ENCODE peak calls at places on chromosome 3, in ten cellular contexts. M is keratinocyte; A is Peyer's patch; K is upper lobe of left lung; P is tibial nerve; Y is neural progenitor cell; O is CD4-positive, alpha-beta T cell; Z is thoracic aorta; C is psoas muscle; S is heart right ventricle. D is an unnamed sample.
A peak's percentile ranks its signal among the peaks of the same experiment; 100 is the strongest.

GRCh38 chr3:62585861-62586260 is 212.5 kb upstream of the FEZF2 start:
- DNase-seq in K (no peak), Z (no peak), A (no peak), M (no peak), S (no peak), P (no peak), O (no peak), Y (no peak), C (no peak), D (no peak)

GRCh38 chr3:158683216-158683975 is 10.9 kb upstream of the LXN start:
- DNase-seq in C (no peak), O (no peak), M (no peak), K (no peak), Y (no peak), A (no peak), Z (no peak), P (no peak), S (no peak), D (no peak)

GRCh38 chr3:132661120-132661519 is 991 bp downstream of the UBA5 start:
- DNase-seq in C (no peak), A (no peak), O (no peak), Z (no peak), S (no peak), K (no peak), Y (no peak), P (no peak), M (no peak), D (no peak)

GRCh38 chr3:60698117-60698516 is 553.1 kb downstream of the FHIT start:
- DNase-seq in Y (no peak), M (no peak), S (no peak), Z (no peak), O (no peak), K (no peak), P (no peak), A (no peak), C (no peak), D (no peak)

GRCh38 chr3:4320453-4320852 is 17.3 kb downstream of the SETMAR start:
- DNase-seq in S (no peak), P (no peak), C (no peak), Y (no peak), M (no peak), Z (no peak), K (no peak), A (no peak), O (no peak), D (no peak)

GRCh38 chr3:100630664-100631063 is 21.3 kb downstream of the ADGRG7 start:
- DNase-seq in Y (no peak), A (no peak), M (no peak), K (no peak), C (no peak), S (no peak), P (no peak), O (no peak), Z (no peak), D (no peak)

GRCh38 chr3:125582707-125583106 is 12.6 kb downstream of the OSBPL11 start:
- DNase-seq in M (no peak), P (no peak), S (no peak), O (no peak), A (no peak), C (no peak), Y (no peak), Z (no peak), K (no peak), D (no peak)

GRCh38 chr3:57755368-57756021 is 614 bp upstream of the SLMAP start:
- DNase-seq in Z (no peak), Y (peak; percentile 76), S (no peak), K (peak; percentile 68), A (peak; percentile 54), M (peak; percentile 61), O (no peak), C (no peak), P (no peak), D (no peak)

GRCh38 chr3:56673781-56674457 is 9.1 kb downstream of the TASOR start:
- DNase-seq in K (no peak), A (no peak), P (no peak), S (no peak), O (no peak), Z (no peak), Y (no peak), M (no peak), C (no peak), D (no peak)

GRCh38 chr3:186636536-186636935 is 3.7 kb upstream of the FETUB start:
- DNase-seq in A (no peak), Z (no peak), S (no peak), K (no peak), C (no peak), P (no peak), O (no peak), Y (no peak), M (no peak), D (no peak)

GRCh38 chr3:120496278-120496975 is 45.6 kb upstream of the FSTL1 start:
- DNase-seq in Y (no peak), K (no peak), A (no peak), P (no peak), C (no peak), Z (no peak), M (peak; percentile 50), O (no peak), S (no peak), D (no peak)

GRCh38 chr3:43503067-43503728 is 118.6 kb downstream of the ANO10 start:
- DNase-seq in M (no peak), Z (no peak), O (no peak), P (no peak), S (no peak), K (no peak), C (no peak), Y (peak; percentile 31), A (no peak), D (no peak)

GRCh38 chr3:57281710-57282109 is 10.8 kb downstream of the ASB14 start:
- DNase-seq in C (no peak), A (no peak), O (no peak), M (no peak), Z (no peak), S (no peak), P (no peak), K (no peak), Y (no peak), D (no peak)

GRCh38 chr3:109178701-109179100 is 42.2 kb downstream of the C3orf85 start:
- DNase-seq in S (no peak), O (no peak), K (no peak), M (no peak), P (no peak), C (no peak), Y (no peak), Z (no peak), A (no peak), D (no peak)

GRCh38 chr3:126552688-126553283 is 5.9 kb downstream of the C3orf22 start:
- DNase-seq in S (no peak), Z (no peak), O (no peak), A (peak; percentile 28), P (no peak), C (no peak), M (no peak), Y (no peak), K (peak; percentile 19), D (no peak)

GRCh38 chr3:51295625-51296024 is 89.5 kb upstream of the MANF start:
- DNase-seq in Y (no peak), M (no peak), O (no peak), S (no peak), P (no peak), A (no peak), K (no peak), C (no peak), Z (no peak), D (no peak)

GRCh38 chr3:159482241-159483031 is 506.2 kb upstream of the IL12A start:
- DNase-seq in M (no peak), P (no peak), K (no peak), O (no peak), Z (no peak), A (no peak), C (no peak), S (no peak), Y (no peak), D (no peak)

GRCh38 chr3:38662544-38662943 is 13.1 kb upstream of the SCN5A start:
- DNase-seq in C (no peak), O (no peak), S (no peak), P (no peak), A (no peak), K (no peak), M (no peak), Y (peak; percentile 77), Z (no peak), D (no peak)
- TF ChIP-seq CTCF in C (no peak), O (no peak), S (no peak), P (no peak), A (peak; percentile 46), K (no peak), M (peak; percentile 70), Y (peak; percentile 81), Z (no peak), D (peak; percentile 45)

GRCh38 chr3:13812039-13812438 is 67.8 kb downstream of the WNT7A start:
- DNase-seq in C (no peak), A (no peak), M (no peak), K (no peak), P (no peak), Y (peak; percentile 54), S (no peak), Z (no peak), O (no peak), D (no peak)
- H3K9me3 ChIP-seq in C (peaks cover 29% of the 10 kb centered on the region), A (no peaks in the 10 kb centered on the region), M (peaks cover 31% of the 10 kb centered on the region), K (peaks cover 44% of the 10 kb centered on the region), P (peaks cover 21% of the 10 kb centered on the region), Y (peaks cover 12% of the 10 kb centered on the region), S (peaks cover 31% of the 10 kb centered on the region), Z (peaks cover 29% of the 10 kb centered on the region), O (peaks cover 47% of the 10 kb centered on the region), D (peaks cover 65% of the 10 kb centered on the region)

GRCh38 chr3:128318275-128318920 is 148.3 kb downstream of the DNAJB8 start:
- DNase-seq in Y (no peak), K (peak; percentile 13), P (no peak), C (no peak), S (no peak), A (no peak), M (no peak), O (no peak), Z (no peak), D (no peak)
- H3K27ac ChIP-seq in Y (no peak overlapping the region), K (no peak overlapping the region), P (no peak overlapping the region), C (no peak overlapping the region), S (no peak overlapping the region), A (no peak overlapping the region), M (no peak overlapping the region), O (peak overlapping the region; percentile 34), Z (no peak overlapping the region), D (no peak overlapping the region)

GRCh38 chr3:134710313-134710680 is 59.5 kb upstream of the KY start:
- DNase-seq in S (no peak), K (no peak), O (no peak), A (no peak), Y (no peak), P (no peak), C (no peak), Z (no peak), M (no peak), D (no peak)

GRCh38 chr3:134709563-134710312 is 58.9 kb upstream of the KY start:
- DNase-seq in P (no peak), C (no peak), M (no peak), K (no peak), Y (no peak), A (no peak), S (no peak), Z (no peak), O (no peak), D (no peak)

GRCh38 chr3:134711284-134711683 is 60.5 kb upstream of the KY start:
- DNase-seq in K (no peak), Y (no peak), P (no peak), A (no peak), C (no peak), Z (no peak), S (no peak), M (no peak), O (no peak), D (no peak)

GRCh38 chr3:134709076-134709475 is 58.3 kb upstream of the KY start:
- DNase-seq in A (no peak), Y (no peak), M (no peak), Z (no peak), S (no peak), P (no peak), O (no peak), C (no peak), K (no peak), D (no peak)

GRCh38 chr3:134713673-134714072 is 62.9 kb upstream of the KY start:
- DNase-seq in P (no peak), Z (no peak), A (no peak), C (no peak), M (no peak), O (no peak), S (no peak), K (no peak), Y (no peak), D (no peak)
- TF ChIP-seq CTCF in P (no peak), Z (no peak), A (no peak), C (no peak), M (no peak), O (no peak), S (no peak), K (no peak), Y (no peak), D (no peak)